ENCODE peak calls at places on chromosomes 5 and 9, in eight cellular contexts. One of them, this sample, is unnamed.

GRCh38 chr5:218457-219289 is 553 bp downstream of the SDHA start:
- DNase-seq in HFFc6: no peak
- DNase-seq in left ventricle myocardium superior: peak
- DNase-seq in activated CD4-positive, alpha-beta T cell treated with anti-CD3 and anti-CD28 coated beads for 4 hours: peak
- DNase-seq in stimulated activated CD8-positive, alpha-beta memory T cell treated with anti-CD3 and anti-CD28 coated beads, Interleukin-15, amount 100 ng/mL, for 48 hours: peak
- DNase-seq in effector memory CD8-positive, alpha-beta T cell: peak
- DNase-seq in bronchial epithelial cell: peak
- DNase-seq in substantia nigra: peak
- DNase-seq in this sample: no peak

GRCh38 chr9:120842685-120843485 is at the start of gene PSMD5:
- DNase-seq in substantia nigra: peak
- DNase-seq in stimulated activated CD8-positive, alpha-beta memory T cell treated with anti-CD3 and anti-CD28 coated beads, Interleukin-15, amount 100 ng/mL, for 48 hours: peak
- DNase-seq in effector memory CD8-positive, alpha-beta T cell: peak
- DNase-seq in activated CD4-positive, alpha-beta T cell treated with anti-CD3 and anti-CD28 coated beads for 4 hours: peak
- DNase-seq in left ventricle myocardium superior: peak
- DNase-seq in HFFc6: peak
- DNase-seq in bronchial epithelial cell: peak
- DNase-seq in this sample: peak

GRCh38 chr9:133532937-133533668 is 1.4 kb upstream of the ADAMTSL2 start:
- DNase-seq in left ventricle myocardium superior: peak
- DNase-seq in HFFc6: peak
- DNase-seq in effector memory CD8-positive, alpha-beta T cell: peak
- DNase-seq in substantia nigra: no peak
- DNase-seq in stimulated activated CD8-positive, alpha-beta memory T cell treated with anti-CD3 and anti-CD28 coated beads, Interleukin-15, amount 100 ng/mL, for 48 hours: peak
- DNase-seq in bronchial epithelial cell: peak
- DNase-seq in activated CD4-positive, alpha-beta T cell treated with anti-CD3 and anti-CD28 coated beads for 4 hours: peak
- DNase-seq in this sample: peak

GRCh38 chr5:175181331-175181730 is 262.7 kb downstream of the DRD1 start:
- DNase-seq in bronchial epithelial cell: no peak
- DNase-seq in effector memory CD8-positive, alpha-beta T cell: no peak
- DNase-seq in substantia nigra: no peak
- DNase-seq in stimulated activated CD8-positive, alpha-beta memory T cell treated with anti-CD3 and anti-CD28 coated beads, Interleukin-15, amount 100 ng/mL, for 48 hours: no peak
- DNase-seq in HFFc6: no peak
- DNase-seq in left ventricle myocardium superior: no peak
- DNase-seq in activated CD4-positive, alpha-beta T cell treated with anti-CD3 and anti-CD28 coated beads for 4 hours: no peak
- DNase-seq in this sample: no peak

GRCh38 chr9:6978591-6978990 is 220.8 kb downstream of the KDM4C start:
- DNase-seq in effector memory CD8-positive, alpha-beta T cell: no peak
- DNase-seq in HFFc6: no peak
- DNase-seq in stimulated activated CD8-positive, alpha-beta memory T cell treated with anti-CD3 and anti-CD28 coated beads, Interleukin-15, amount 100 ng/mL, for 48 hours: no peak
- DNase-seq in left ventricle myocardium superior: no peak
- DNase-seq in bronchial epithelial cell: no peak
- DNase-seq in activated CD4-positive, alpha-beta T cell treated with anti-CD3 and anti-CD28 coated beads for 4 hours: no peak
- DNase-seq in substantia nigra: no peak
- DNase-seq in this sample: no peak

GRCh38 chr5:58357799-58358198 is 102.1 kb downstream of the PLK2 start:
- DNase-seq in effector memory CD8-positive, alpha-beta T cell: no peak
- DNase-seq in stimulated activated CD8-positive, alpha-beta memory T cell treated with anti-CD3 and anti-CD28 coated beads, Interleukin-15, amount 100 ng/mL, for 48 hours: no peak
- DNase-seq in activated CD4-positive, alpha-beta T cell treated with anti-CD3 and anti-CD28 coated beads for 4 hours: no peak
- DNase-seq in left ventricle myocardium superior: no peak
- DNase-seq in substantia nigra: no peak
- DNase-seq in HFFc6: no peak
- DNase-seq in bronchial epithelial cell: no peak
- DNase-seq in this sample: no peak

GRCh38 chr9:137294684-137295312 is 7.3 kb downstream of the NRARP start:
- DNase-seq in substantia nigra: no peak
- DNase-seq in HFFc6: peak
- DNase-seq in stimulated activated CD8-positive, alpha-beta memory T cell treated with anti-CD3 and anti-CD28 coated beads, Interleukin-15, amount 100 ng/mL, for 48 hours: no peak
- DNase-seq in left ventricle myocardium superior: peak
- DNase-seq in effector memory CD8-positive, alpha-beta T cell: no peak
- DNase-seq in activated CD4-positive, alpha-beta T cell treated with anti-CD3 and anti-CD28 coated beads for 4 hours: no peak
- DNase-seq in bronchial epithelial cell: no peak
- DNase-seq in this sample: no peak

GRCh38 chr9:108543251-108543768 is 312.5 kb downstream of the ACTL7B start:
- DNase-seq in activated CD4-positive, alpha-beta T cell treated with anti-CD3 and anti-CD28 coated beads for 4 hours: no peak
- DNase-seq in left ventricle myocardium superior: no peak
- DNase-seq in stimulated activated CD8-positive, alpha-beta memory T cell treated with anti-CD3 and anti-CD28 coated beads, Interleukin-15, amount 100 ng/mL, for 48 hours: no peak
- DNase-seq in effector memory CD8-positive, alpha-beta T cell: no peak
- DNase-seq in substantia nigra: no peak
- DNase-seq in bronchial epithelial cell: peak
- DNase-seq in HFFc6: peak
- DNase-seq in this sample: no peak

This sample was measured in omental fat pad.